ENCODE peak calls at places on chromosomes 3 and 15, in six cellular contexts. L, W, R, U, X and I are unnamed samples.

GRCh38 chr15:93658026-93658790 is 569.2 kb upstream of the RGMA start:
- DNase-seq in R (no peak), W (no peak), X (no peak), U (no peak), L (no peak), I (no peak)

GRCh38 chr15:75168374-75168773 is 33.3 kb upstream of the C15orf39 start:
- DNase-seq in R (no peak), X (no peak), L (no peak), U (no peak), W (no peak), I (no peak)

GRCh38 chr15:70556376-70556775 is 207.0 kb downstream of the UACA start:
- DNase-seq in R (no peak), L (no peak), W (no peak), U (no peak), X (no peak), I (peak)

GRCh38 chr15:63436872-63437375 is 55.3 kb upstream of the CA12 start:
- DNase-seq in R (peak), U (peak), W (no peak), L (peak), X (peak), I (peak)

GRCh38 chr3:127822836-127823589 is 698 bp upstream of the MGLL start:
- DNase-seq in U (peak), X (no peak), W (no peak), R (peak), L (peak), I (no peak)

GRCh38 chr3:10546181-10546624 is 40.8 kb upstream of the ATP2B2 start:
- DNase-seq in R (no peak), U (no peak), L (peak), W (no peak), X (no peak), I (no peak)

GRCh38 chr3:175386630-175387029 is 527.5 kb downstream of the NAALADL2 start:
- DNase-seq in R (no peak), W (peak), L (no peak), U (no peak), X (no peak), I (no peak)

GRCh38 chr15:101295607-101296225 is 668 bp upstream of the SNRPA1 start:
- DNase-seq in U (no peak), W (peak), R (no peak), L (no peak), X (no peak), I (no peak)

GRCh38 chr3:16482770-16483531 is 30.5 kb downstream of the RFTN1 start:
- DNase-seq in U (peak), R (no peak), X (no peak), W (no peak), L (no peak), I (no peak)

GRCh38 chr3:10204921-10205320 is 40.2 kb downstream of the IRAK2 start:
- DNase-seq in R (no peak), X (no peak), W (no peak), L (no peak), U (no peak), I (no peak)

GRCh38 chr3:178137206-178137605 is 399.0 kb upstream of the KCNMB2 start:
- DNase-seq in W (no peak), R (no peak), L (no peak), X (no peak), U (no peak), I (no peak)

GRCh38 chr3:125318497-125318847 is 56.7 kb downstream of the ZNF148 start:
- DNase-seq in R (no peak), U (no peak), X (no peak), L (no peak), W (no peak), I (no peak)

GRCh38 chr15:66760968-66761722 is 59.1 kb downstream of the SMAD6 start:
- DNase-seq in L (no peak), R (peak), U (peak), W (no peak), X (no peak), I (no peak)

GRCh38 chr3:125300416-125300815 is 74.7 kb downstream of the ZNF148 start:
- DNase-seq in X (no peak), U (no peak), W (peak), L (no peak), R (no peak), I (no peak)

GRCh38 chr15:72375501-72375845 is 341 bp downstream of the HEXA start:
- DNase-seq in L (no peak), X (no peak), U (peak), W (no peak), R (peak), I (no peak)

GRCh38 chr3:124492824-124493223 is 237.4 kb upstream of the UMPS start:
- DNase-seq in U (peak), L (peak), X (no peak), R (peak), W (peak), I (no peak)

GRCh38 chr3:184343200-184343876 is 5.9 kb downstream of the FAM131A start:
- DNase-seq in R (no peak), L (no peak), U (no peak), X (no peak), W (no peak), I (no peak)

GRCh38 chr3:67381667-67382272 is 272.6 kb downstream of the SUCLG2 start:
- DNase-seq in U (no peak), W (peak), L (peak), X (no peak), R (no peak), I (no peak)

GRCh38 chr15:70722266-70723123 is 40.9 kb downstream of the UACA start:
- DNase-seq in R (no peak), W (peak), U (no peak), L (peak), X (no peak), I (no peak)

GRCh38 chr3:128787256-128788253 is 61.6 kb downstream of the RAB7A start:
- DNase-seq in R (no peak), U (no peak), L (no peak), W (peak), X (no peak), I (no peak)

GRCh38 chr3:37862219-37862711 is 585 bp downstream of the CTDSPL start:
- DNase-seq in U (peak), W (peak), X (no peak), R (peak), L (peak), I (peak)

GRCh38 chr3:43291546-43291945 is 5.2 kb downstream of the SNRK start:
- DNase-seq in R (no peak), U (no peak), L (no peak), W (no peak), X (no peak), I (no peak)

GRCh38 chr3:27729748-27730611 is 7.9 kb upstream of the EOMES start:
- DNase-seq in X (no peak), U (no peak), W (peak), L (peak), R (no peak), I (no peak)

GRCh38 chr3:128607710-128608048 is 42.9 kb downstream of the RPN1 start:
- DNase-seq in R (peak), X (no peak), W (no peak), U (no peak), L (no peak), I (no peak)

DNA sequence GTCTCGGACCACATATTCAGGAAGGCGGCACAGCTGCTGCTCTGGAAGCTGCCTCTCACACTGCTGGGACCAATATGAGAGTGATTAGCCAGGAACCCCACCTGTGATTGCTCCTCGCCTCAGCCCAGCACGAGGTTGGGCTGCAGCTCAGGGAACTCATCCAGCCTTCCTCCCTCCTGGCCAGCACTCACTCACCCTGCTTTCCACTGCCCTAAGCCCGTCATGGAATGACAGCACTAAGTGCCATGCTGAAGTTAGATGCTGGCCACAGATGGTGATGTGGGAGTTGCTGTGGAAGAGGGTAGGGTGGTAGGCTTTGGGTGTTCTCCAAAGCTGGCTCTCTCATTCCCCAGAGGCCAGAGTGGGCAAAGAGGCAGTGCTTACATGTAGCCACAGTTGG is 7.3 kb downstream of the MST1R start:
- DNase-seq in R (no peak), X (no peak), U (no peak), W (no peak), L (no peak), I (no peak)
- TF ChIP-seq CTCF in R (no peak), X (no peak), U (no peak), W (no peak), L (no peak), I (no peak)

DNA sequence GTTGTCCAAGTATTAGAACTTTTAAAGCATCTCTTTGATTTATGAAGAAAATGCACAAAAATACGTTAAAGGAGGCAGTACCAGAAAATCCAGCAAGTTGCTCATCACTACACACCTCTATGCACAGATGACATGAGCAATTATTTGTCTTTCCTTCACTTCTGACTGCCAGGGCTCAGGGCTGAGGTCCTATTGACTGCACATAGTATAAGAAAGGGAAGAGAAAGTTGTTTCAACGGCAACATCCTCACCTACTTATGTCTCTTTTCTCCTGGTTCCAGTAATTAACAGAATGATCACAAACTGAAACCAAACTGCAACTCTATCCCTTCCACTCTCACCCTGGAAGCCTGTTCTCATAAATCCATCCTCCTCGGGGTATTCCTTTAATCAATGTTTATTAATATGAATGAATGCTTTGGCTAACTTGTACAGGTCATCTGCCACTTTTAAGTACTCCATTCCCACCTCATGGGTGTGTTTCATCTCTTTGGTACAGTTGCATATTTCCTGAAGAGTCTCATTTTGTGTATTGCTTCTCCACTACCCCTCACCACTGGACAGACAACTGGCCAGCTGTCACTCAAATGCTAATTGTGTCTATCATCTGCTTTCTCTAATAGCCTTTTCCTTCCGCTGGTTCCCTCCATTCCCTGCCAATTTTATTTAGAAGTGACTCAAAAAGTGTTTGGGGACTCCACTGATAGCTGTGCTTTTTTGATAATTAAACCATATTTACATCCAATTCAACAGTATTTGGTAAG is 34.5 kb downstream of the RAB27A start:
- DNase-seq in U (no peak), L (no peak), X (no peak), R (no peak), W (no peak), I (no peak)
- H3K27ac ChIP-seq in U (peak), L (no peak), X (no peak), R (no peak), W (no peak), I (no peak)

DNA sequence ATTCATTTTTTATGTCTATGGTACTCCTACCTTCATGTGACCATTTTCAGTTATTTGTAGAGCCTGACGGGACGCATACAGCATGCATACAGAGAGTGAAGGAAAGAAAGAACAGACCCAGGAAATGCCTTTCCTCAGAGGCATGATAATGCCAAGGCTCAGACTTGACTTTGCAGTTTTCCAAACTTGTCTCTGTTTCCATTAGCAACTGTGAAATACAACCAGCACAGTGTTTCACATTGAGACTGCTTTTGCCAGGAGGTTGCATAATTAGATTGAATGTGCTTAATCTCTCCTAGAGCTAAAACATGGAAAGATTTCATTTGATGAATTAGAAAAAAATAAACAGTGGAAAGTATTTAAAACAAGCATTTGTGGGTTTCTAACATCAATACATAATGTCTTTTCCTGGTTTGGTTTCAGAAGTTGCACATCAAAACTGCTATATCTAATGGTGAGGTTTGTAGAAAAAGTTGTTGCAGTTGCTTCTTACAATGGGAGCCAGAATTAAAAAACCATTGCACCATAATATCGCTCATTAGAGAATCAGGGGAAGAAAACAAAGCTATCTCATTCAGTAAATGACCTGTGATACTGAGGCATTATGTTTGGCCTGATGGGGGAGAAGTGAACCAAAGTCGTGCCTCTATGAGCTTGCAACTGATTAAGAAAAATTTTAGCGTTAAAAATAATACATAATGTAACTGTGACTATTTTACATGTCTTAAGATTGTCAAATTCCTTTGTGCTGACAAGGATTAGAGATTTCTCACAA is 60.4 kb upstream of the ARHGEF26 start:
- DNase-seq in R (no peak), U (no peak), L (peak), X (peak), W (peak), I (no peak)
- TF ChIP-seq CTCF in R (no peak), U (no peak), L (no peak), X (no peak), W (no peak), I (no peak)

GRCh38 chr3:105425153-105425502 is 58.4 kb downstream of the ALCAM start:
- DNase-seq in U (no peak), X (no peak), R (no peak), W (no peak), L (no peak), I (no peak)

GRCh38 chr3:105423392-105423791 is 56.7 kb downstream of the ALCAM start:
- DNase-seq in X (no peak), L (no peak), R (no peak), W (no peak), U (no peak), I (no peak)

GRCh38 chr3:105422645-105423044 is 55.9 kb downstream of the ALCAM start:
- DNase-seq in R (no peak), U (no peak), L (no peak), W (no peak), X (no peak), I (no peak)

GRCh38 chr3:105427332-105427731 is 60.6 kb downstream of the ALCAM start:
- DNase-seq in W (no peak), X (no peak), L (no peak), R (no peak), U (no peak), I (no peak)

GRCh38 chr3:105424412-105425152 is 57.9 kb downstream of the ALCAM start:
- DNase-seq in U (no peak), R (no peak), X (no peak), W (no peak), L (no peak), I (no peak)
- H3K27ac ChIP-seq in U (no peak), R (no peak), X (no peak), W (no peak), L (no peak), I (no peak)

DNA sequence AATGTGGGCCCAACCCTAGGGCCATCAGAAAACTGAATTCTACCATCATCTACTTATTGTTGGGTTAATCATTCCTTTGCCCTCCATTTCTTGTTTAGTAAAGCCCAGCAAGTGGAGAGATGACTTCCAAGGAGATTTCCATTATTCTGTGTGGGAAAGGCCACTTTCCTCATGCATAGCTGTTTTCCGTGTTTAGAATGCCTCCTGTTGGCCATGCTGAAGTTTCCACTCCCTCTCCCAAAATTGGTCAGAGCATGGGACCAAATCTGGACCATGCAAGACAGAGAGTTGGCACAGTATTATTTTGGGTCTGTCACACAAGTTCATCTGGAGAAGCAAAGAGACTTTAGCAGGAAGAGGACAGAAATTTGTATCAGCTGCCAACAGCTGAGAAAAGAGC is 15.3 kb upstream of the SUSD5 start:
- DNase-seq in X (no peak), L (no peak), R (no peak), U (no peak), W (no peak), I (no peak)
- TF ChIP-seq CTCF in X (no peak), L (no peak), R (no peak), U (no peak), W (no peak), I (peak)

DNA sequence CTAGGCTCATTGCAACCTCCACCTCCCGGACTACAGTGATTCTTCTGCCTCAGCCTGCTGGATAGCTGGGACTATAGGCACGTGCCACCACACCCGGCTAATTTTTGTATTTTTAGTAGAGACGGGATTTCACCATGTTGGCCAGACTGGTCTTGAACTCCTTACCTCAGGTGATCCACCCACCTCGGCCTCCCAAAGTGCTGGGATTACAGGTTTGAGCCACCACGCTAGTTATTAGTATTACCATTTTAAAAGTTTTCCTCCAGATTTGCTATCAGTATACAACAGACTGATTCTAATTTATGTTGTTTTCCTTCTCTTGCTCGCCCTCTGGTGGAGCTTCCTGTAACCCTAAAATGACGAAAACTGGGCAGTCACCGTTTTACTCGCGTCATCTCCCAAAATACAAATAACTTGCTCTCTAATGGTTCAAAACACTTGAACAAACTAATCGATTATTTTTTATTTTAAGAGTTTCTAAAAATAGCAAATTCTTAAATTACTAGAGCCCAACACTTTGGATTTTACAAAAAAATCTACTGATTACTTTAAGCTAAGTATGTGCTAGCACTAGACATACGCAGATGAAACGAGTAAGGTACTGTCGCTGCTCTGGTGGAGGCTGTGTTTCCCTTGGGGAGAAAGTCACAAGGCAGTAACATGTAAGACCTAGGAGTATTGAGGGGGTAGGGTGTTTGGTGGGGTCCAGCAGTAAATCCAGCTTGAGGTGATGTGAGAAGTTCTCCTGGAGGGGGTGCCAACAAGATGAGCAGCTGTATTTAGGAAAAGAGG is 203.3 kb downstream of the MBNL1 start:
- DNase-seq in X (no peak), U (peak), L (peak), R (peak), W (peak), I (no peak)
- H3K27ac ChIP-seq in X (peak), U (no peak), L (no peak), R (no peak), W (no peak), I (peak)

GRCh38 chr15:79434361-79434760 is 2.2 kb downstream of the MINAR1 start:
- DNase-seq in R (no peak), U (no peak), X (no peak), W (no peak), L (no peak), I (no peak)
- TF ChIP-seq CTCF in R (no peak), U (no peak), X (no peak), W (no peak), L (no peak), I (no peak)